ENCODE peak calls at places on chromosomes 3 and 15, in five cellular contexts. S, W, T, D and L are unnamed samples.

GRCh38 chr3:141552440-141552991 is 65.7 kb downstream of the RASA2 start:
- DNase-seq in T (no peak), S (no peak), W (no peak), D (no peak), L (no peak)

GRCh38 chr3:33067484-33067883 is 29.5 kb downstream of the GLB1 start:
- DNase-seq in S (no peak), D (no peak), T (no peak), W (no peak), L (no peak)

GRCh38 chr3:134017490-134017889 is 12.2 kb downstream of the SLCO2A1 start:
- DNase-seq in S (no peak), T (no peak), W (no peak), D (no peak), L (no peak)

GRCh38 chr3:149765762-149766334 is 13.6 kb upstream of the COMMD2 start:
- DNase-seq in W (no peak), D (no peak), T (no peak), S (no peak), L (peak)

GRCh38 chr3:194730369-194730768 is 44.7 kb downstream of the FAM43A start:
- DNase-seq in S (no peak), W (no peak), D (no peak), T (no peak), L (no peak)

GRCh38 chr15:95857124-95857757 is 473.3 kb upstream of the NR2F2 start:
- DNase-seq in S (no peak), W (no peak), T (no peak), D (no peak), L (no peak)

GRCh38 chr3:57952208-57952631 is 56.0 kb upstream of the FLNB start:
- DNase-seq in W (no peak), T (peak), S (no peak), D (no peak), L (peak)

GRCh38 chr3:173038484-173038871 is 102.6 kb downstream of the SPATA16 start:
- DNase-seq in W (no peak), D (no peak), S (no peak), T (no peak), L (no peak)

GRCh38 chr15:66193066-66193465 is 60.5 kb downstream of the MEGF11 start:
- DNase-seq in D (no peak), W (no peak), S (no peak), T (no peak), L (no peak)

GRCh38 chr3:101970915-101971314 is 121.6 kb downstream of the NFKBIZ start:
- DNase-seq in D (no peak), S (no peak), W (no peak), T (no peak), L (no peak)

GRCh38 chr15:58766290-58766689 is 4.8 kb upstream of the MINDY2 start:
- DNase-seq in S (no peak), D (no peak), T (no peak), W (no peak), L (no peak)

GRCh38 chr3:187999821-188000220 is 154.1 kb upstream of the LPP start:
- DNase-seq in W (peak), T (no peak), S (no peak), D (no peak), L (no peak)

GRCh38 chr15:36527512-36528162 is 51.8 kb upstream of the CDIN1 start:
- DNase-seq in T (no peak), W (no peak), D (no peak), S (no peak), L (no peak)

GRCh38 chr3:153166206-153166605 is 4.2 kb downstream of the RAP2B start:
- DNase-seq in D (no peak), S (no peak), T (no peak), W (no peak), L (no peak)

GRCh38 chr15:34119291-34119690 is 17.4 kb downstream of the PGBD4 start:
- DNase-seq in S (no peak), W (no peak), D (no peak), T (no peak), L (no peak)

GRCh38 chr3:72571638-72572114 is 276.6 kb downstream of the SHQ1 start:
- DNase-seq in W (no peak), D (no peak), S (no peak), T (no peak), L (no peak)

GRCh38 chr3:122890077-122890484 is 95.2 kb downstream of the SLC49A4 start:
- DNase-seq in D (peak), W (no peak), T (no peak), S (no peak), L (peak)